ENCODE peak calls at places on chromosomes 13 and 19, in five cellular contexts. O is glutamatergic neuron; V is activated CD4-positive, CD25-positive, alpha-beta regulatory T cell treated with anti-CD3 and anti-CD28 coated beads, Interleukin-2, amount 50 U/mL, for 16 hours; Q is cortex of kidney; X is AG04450. U is an unnamed sample.
A peak's percentile ranks its signal among the peaks of the same experiment; 100 is the strongest.

GRCh38 chr13:93318538-93318937 is 91.9 kb downstream of the GPC6 start:
- DNase-seq in X (no peak), Q (no peak), V (no peak), O (no peak), U (no peak)

GRCh38 chr13:83881917-83882625 is at the start of gene SLITRK1:
- DNase-seq in V (no peak), O (peak; percentile 79), Q (no peak), X (peak; percentile 42), U (peak; percentile 26)

GRCh38 chr19:32351807-32352630 is 6.6 kb downstream of the ZNF507 start:
- DNase-seq in V (no peak), X (no peak), O (no peak), Q (no peak), U (no peak)

GRCh38 chr19:15841875-15842569 is 26.6 kb upstream of the OR10H1 start:
- DNase-seq in V (no peak), Q (no peak), X (no peak), O (no peak), U (no peak)

GRCh38 chr13:99663185-99663825 is 162.0 kb downstream of the TM9SF2 start:
- DNase-seq in Q (no peak), O (no peak), X (no peak), V (no peak), U (no peak)

GRCh38 chr19:45130888-45131615 is 29.7 kb downstream of the NKPD1 start:
- DNase-seq in X (no peak), O (no peak), Q (no peak), V (no peak), U (no peak)

GRCh38 chr13:30388401-30389283 is 33.7 kb upstream of the UBE2L5 start:
- DNase-seq in V (no peak), O (no peak), X (peak; percentile 78), Q (no peak), U (no peak)

GRCh38 chr19:1411255-1412191 is 4.1 kb downstream of the DAZAP1 start:
- DNase-seq in Q (no peak), V (no peak), X (no peak), O (peak; percentile 70), U (peak; percentile 89)

GRCh38 chr13:108342369-108343289 is 73.1 kb downstream of the TNFSF13B start:
- DNase-seq in V (no peak), X (peak; percentile 6), Q (no peak), O (no peak), U (no peak)

GRCh38 chr13:76398426-76398825 is 487.8 kb downstream of the KCTD12 start:
- DNase-seq in O (no peak), X (no peak), V (no peak), Q (no peak), U (no peak)

GRCh38 chr13:50224534-50224933 is 209.3 kb downstream of the KCNRG start:
- DNase-seq in O (no peak), X (no peak), Q (no peak), V (no peak), U (no peak)

GRCh38 chr19:18274776-18275356 is 614 bp upstream of the IQCN start:
- DNase-seq in X (no peak), O (no peak), V (no peak), Q (no peak), U (peak; percentile 23)

GRCh38 chr19:39347332-39348227 is 5.4 kb downstream of the SAMD4B start:
- DNase-seq in Q (no peak), X (no peak), O (no peak), V (no peak), U (peak; percentile 41)

GRCh38 chr19:24004166-24004565 is 82.8 kb upstream of the ZNF254 start:
- DNase-seq in X (no peak), V (no peak), Q (no peak), O (no peak), U (no peak)

GRCh38 chr13:40210865-40211585 is 455.4 kb downstream of the FOXO1 start:
- DNase-seq in Q (no peak), X (no peak), O (no peak), V (no peak), U (no peak)

GRCh38 chr13:27425918-27426630 is 1.7 kb downstream of the GTF3A start:
- DNase-seq in Q (no peak), O (peak; percentile 41), V (peak; percentile 61), X (no peak), U (peak; percentile 48)

GRCh38 chr19:30742981-30743380 is 370.8 kb downstream of the ZNF536 start:
- DNase-seq in X (no peak), O (peak; percentile 61), V (no peak), Q (no peak), U (no peak)

GRCh38 chr13:99604636-99605035 is 103.4 kb downstream of the TM9SF2 start:
- DNase-seq in V (no peak), O (no peak), X (no peak), Q (no peak), U (no peak)

GRCh38 chr19:45615795-45616708 is 14.0 kb upstream of the GPR4 start:
- DNase-seq in O (peak; percentile 96), V (peak; percentile 35), Q (no peak), X (peak; percentile 23), U (no peak)

GRCh38 chr19:43936219-43936618 is 1.1 kb upstream of the ZNF45 start:
- DNase-seq in Q (no peak), V (no peak), O (no peak), X (no peak), U (no peak)

GRCh38 chr19:28475525-28475924 is 737.4 kb downstream of the UQCRFS1 start:
- DNase-seq in X (no peak), O (no peak), Q (no peak), V (no peak), U (no peak)

GRCh38 chr19:35090160-35090794 is 25.3 kb upstream of the FXYD3 start:
- DNase-seq in O (peak; percentile 44), V (peak; percentile 11), Q (no peak), X (no peak), U (peak; percentile 35)

GRCh38 chr19:277131-277530 is 14.1 kb downstream of the PLPP2 start:
- DNase-seq in X (no peak), V (no peak), Q (no peak), O (no peak), U (no peak)

GRCh38 chr13:46668302-46668720 is 115.3 kb downstream of the LRCH1 start:
- DNase-seq in O (no peak), Q (no peak), X (peak; percentile 76), V (no peak), U (no peak)

GRCh38 chr19:33580026-33580644 is 41.6 kb upstream of the CHST8 start:
- DNase-seq in V (no peak), Q (no peak), O (no peak), X (no peak), U (no peak)

GRCh38 chr19:46605356-46605821 is 4.3 kb downstream of the CALM3 start:
- DNase-seq in Q (no peak), X (no peak), O (no peak), V (no peak), U (no peak)

GRCh38 chr13:110263906-110264305 is 43.1 kb downstream of the COL4A1 start:
- DNase-seq in O (no peak), Q (no peak), V (no peak), X (no peak), U (no peak)

GRCh38 chr19:29685326-29685725 is 20.1 kb downstream of the PLEKHF1 start:
- DNase-seq in V (no peak), X (no peak), Q (no peak), O (no peak), U (no peak)

GRCh38 chr13:110332750-110333149 is 25.7 kb downstream of the COL4A2 start:
- DNase-seq in V (no peak), Q (no peak), X (no peak), O (no peak), U (no peak)

GRCh38 chr13:94558721-94559120 is 37.2 kb downstream of the TGDS start:
- DNase-seq in V (no peak), O (no peak), X (no peak), Q (no peak), U (no peak)

GRCh38 chr13:64239372-64239771 is 2823.7 kb upstream of the PCDH20 start:
- DNase-seq in V (no peak), O (no peak), X (no peak), Q (no peak), U (no peak)

GRCh38 chr13:29369060-29369743 is 226.3 kb downstream of the SLC7A1 start:
- DNase-seq in X (no peak), O (no peak), V (no peak), Q (no peak), U (no peak)

GRCh38 chr13:23020246-23020843 is 160.4 kb upstream of the SGCG start:
- DNase-seq in Q (no peak), X (no peak), V (no peak), O (peak; percentile 49), U (peak; percentile 1)

GRCh38 chr19:16032509-16033135 is 43.7 kb upstream of the TPM4 start:
- DNase-seq in X (no peak), Q (no peak), O (no peak), V (no peak), U (no peak)